ENCODE peak calls at places on chromosomes 7 and 10, in nine cellular contexts. X, M, T, E, L, O, K, J and P are unnamed samples.

GRCh38 chr10:102869290-102870198 is at the start of gene AS3MT:
- DNase-seq in K (no peak), J (no peak), X (peak), E (peak), O (no peak), L (peak), T (peak), M (peak), P (peak)

GRCh38 chr7:124783271-124783670 is 17.7 kb upstream of the GPR37 start:
- DNase-seq in E (no peak), M (no peak), O (no peak), T (no peak), K (no peak), L (no peak), J (no peak), X (no peak), P (no peak)

GRCh38 chr10:80122746-80123145 is 9.8 kb upstream of the PLAC9 start:
- DNase-seq in T (no peak), K (no peak), X (no peak), O (no peak), L (no peak), J (no peak), E (no peak), M (no peak), P (no peak)

GRCh38 chr7:121076350-121077164 is 88.0 kb downstream of the CPED1 start:
- DNase-seq in K (no peak), L (no peak), E (no peak), T (no peak), J (peak), X (no peak), M (no peak), O (no peak), P (no peak)

GRCh38 chr7:155660059-155660757 is 15.7 kb downstream of the RBM33 start:
- DNase-seq in T (no peak), X (no peak), E (no peak), M (peak), O (no peak), K (no peak), L (no peak), J (peak), P (no peak)

GRCh38 chr10:79182763-79183467 is 114.1 kb downstream of the ZMIZ1 start:
- DNase-seq in J (no peak), K (no peak), T (peak), M (no peak), E (no peak), X (no peak), O (no peak), L (no peak), P (no peak)

GRCh38 chr10:80537086-80537704 is 507 bp upstream of the SH2D4B start:
- DNase-seq in T (no peak), X (no peak), K (no peak), J (no peak), L (no peak), M (no peak), E (peak), O (no peak), P (no peak)

GRCh38 chr10:3807928-3808496 is 23.0 kb upstream of the KLF6 start:
- DNase-seq in O (no peak), M (no peak), K (no peak), L (no peak), J (no peak), T (no peak), X (no peak), E (no peak), P (peak)

GRCh38 chr10:132482090-132482489 is 55.5 kb upstream of the INPP5A start:
- DNase-seq in K (peak), L (peak), X (peak), J (peak), E (peak), O (peak), T (no peak), M (no peak), P (no peak)

GRCh38 chr10:132156382-132156781 is 30.4 kb upstream of the DPYSL4 start:
- DNase-seq in O (no peak), J (no peak), L (no peak), X (no peak), K (no peak), E (peak), T (no peak), M (no peak), P (no peak)

GRCh38 chr7:49396194-49396593 is 377.2 kb upstream of the VWC2 start:
- DNase-seq in K (no peak), J (no peak), E (no peak), T (no peak), L (no peak), M (no peak), X (no peak), O (no peak), P (no peak)

GRCh38 chr7:17943006-17943405 is 2.7 kb upstream of the SNX13 start:
- DNase-seq in J (no peak), L (no peak), K (no peak), O (no peak), E (no peak), T (no peak), M (no peak), X (no peak), P (no peak)
- H3K4me3 ChIP-seq in J (no peak), L (no peak), K (no peak), O (no peak), E (no peak), T (no peak), M (no peak), X (no peak), P (no peak)

DNA sequence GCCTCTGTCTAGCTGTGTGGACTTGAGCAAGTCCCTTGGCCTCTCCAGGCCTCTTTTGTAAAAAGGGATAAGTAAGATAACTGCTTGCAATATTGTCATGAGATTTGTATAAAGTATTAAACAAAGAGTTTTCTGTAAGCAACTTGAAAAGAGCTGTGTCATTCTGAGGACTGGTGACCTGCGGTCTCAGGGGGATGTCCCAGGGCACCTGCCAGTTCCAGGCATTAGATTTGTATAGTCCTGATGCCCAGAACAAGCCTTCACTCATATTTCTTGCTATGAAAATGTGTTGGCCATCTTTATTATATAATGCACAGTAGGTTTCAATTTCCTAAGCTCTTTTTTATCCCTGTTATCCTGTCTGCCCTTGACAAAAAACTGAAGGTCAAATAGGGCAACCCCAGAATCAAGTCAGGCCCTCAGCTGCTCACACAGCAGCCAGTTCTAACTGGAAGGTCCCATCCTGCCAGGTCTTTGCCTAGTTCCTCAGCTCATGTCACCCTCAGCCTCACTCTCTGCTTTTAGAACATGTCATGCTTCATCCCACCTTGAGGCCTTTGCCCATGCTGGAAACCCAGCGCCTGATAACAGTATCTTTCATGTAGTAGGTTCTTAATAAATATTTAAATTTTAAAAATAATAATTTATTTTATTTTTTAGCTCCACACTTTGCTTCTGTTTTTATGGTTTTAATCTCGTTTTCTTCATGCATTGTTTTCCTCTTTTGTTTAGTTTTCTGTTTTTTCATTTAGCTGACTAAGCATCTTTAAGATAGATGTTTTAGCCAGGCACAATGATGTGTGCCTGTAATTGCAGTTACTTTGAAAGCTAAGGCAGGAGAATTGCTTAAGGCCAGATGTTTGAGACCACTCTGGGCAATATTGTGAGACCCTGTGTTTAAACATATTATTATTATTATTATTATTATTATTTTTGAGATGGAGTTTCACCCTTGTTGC is 87.5 kb upstream of the ZNF92 start:
- DNase-seq in M (no peak), K (no peak), X (no peak), E (no peak), T (no peak), J (no peak), O (no peak), L (no peak), P (no peak)
- TF ChIP-seq POLR2A in M (no peak), K (no peak), X (no peak), E (no peak), T (no peak), J (no peak), O (no peak), L (no peak), P (no peak)

DNA sequence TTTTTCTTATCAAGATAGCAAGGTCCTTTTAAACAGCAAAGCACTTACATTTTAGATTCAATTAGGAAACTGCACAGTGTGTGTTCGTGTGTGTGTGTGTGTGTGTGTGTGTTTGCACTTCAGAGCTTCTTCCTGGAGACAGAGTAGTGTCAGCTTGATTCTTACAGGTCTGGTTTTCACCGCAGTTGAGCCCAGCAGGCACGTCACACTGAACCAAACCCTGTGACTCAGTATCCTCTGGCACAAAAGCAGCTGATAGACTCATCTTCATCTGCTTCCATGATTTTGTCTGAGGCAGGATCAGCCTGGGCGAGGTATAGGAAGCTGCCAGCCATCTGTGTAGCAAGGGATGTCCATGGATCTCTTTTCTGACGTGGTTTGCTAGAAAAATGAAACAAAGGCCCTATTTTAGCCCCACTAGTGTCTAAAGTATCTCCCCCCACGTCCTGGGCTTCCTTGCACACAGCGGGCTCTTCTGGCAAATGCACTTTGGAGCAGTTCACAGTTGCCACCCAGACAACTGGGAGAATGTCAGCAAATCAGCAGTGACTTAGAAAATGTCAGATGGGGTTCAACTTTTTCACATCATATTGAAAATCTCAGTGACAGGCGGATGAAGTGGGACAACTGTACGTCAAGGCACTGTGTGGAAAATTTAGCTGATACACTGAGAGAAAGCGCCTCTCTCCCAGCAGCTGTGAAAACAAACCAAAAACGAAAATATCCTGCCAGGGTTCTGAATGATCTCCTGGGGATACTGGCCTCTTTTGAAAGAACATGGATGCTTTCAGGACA is 373.2 kb upstream of the CELF2 start:
- DNase-seq in M (no peak), X (no peak), O (peak), T (no peak), J (peak), L (no peak), K (no peak), E (no peak), P (no peak)
- H3K4me3 ChIP-seq in M (no peak), X (no peak), O (no peak), T (no peak), J (no peak), L (no peak), K (no peak), E (no peak), P (no peak)

GRCh38 chr10:88954458-88955083 is 2.0 kb upstream of the ACTA2 start:
- DNase-seq in X (no peak), K (no peak), L (no peak), T (no peak), M (no peak), E (no peak), O (no peak), J (no peak), P (no peak)

GRCh38 chr10:88949912-88950664 is 2.5 kb downstream of the ACTA2 start:
- DNase-seq in X (no peak), M (no peak), T (no peak), K (no peak), L (no peak), O (no peak), E (no peak), J (no peak), P (no peak)

GRCh38 chr10:88953662-88954061 is 1.1 kb upstream of the ACTA2 start:
- DNase-seq in O (no peak), T (no peak), L (no peak), M (no peak), X (no peak), J (no peak), K (no peak), E (no peak), P (no peak)

GRCh38 chr10:88949051-88949450 is 3.5 kb downstream of the ACTA2 start:
- DNase-seq in M (no peak), T (no peak), X (no peak), K (no peak), J (peak), L (no peak), E (no peak), O (no peak), P (no peak)

DNA sequence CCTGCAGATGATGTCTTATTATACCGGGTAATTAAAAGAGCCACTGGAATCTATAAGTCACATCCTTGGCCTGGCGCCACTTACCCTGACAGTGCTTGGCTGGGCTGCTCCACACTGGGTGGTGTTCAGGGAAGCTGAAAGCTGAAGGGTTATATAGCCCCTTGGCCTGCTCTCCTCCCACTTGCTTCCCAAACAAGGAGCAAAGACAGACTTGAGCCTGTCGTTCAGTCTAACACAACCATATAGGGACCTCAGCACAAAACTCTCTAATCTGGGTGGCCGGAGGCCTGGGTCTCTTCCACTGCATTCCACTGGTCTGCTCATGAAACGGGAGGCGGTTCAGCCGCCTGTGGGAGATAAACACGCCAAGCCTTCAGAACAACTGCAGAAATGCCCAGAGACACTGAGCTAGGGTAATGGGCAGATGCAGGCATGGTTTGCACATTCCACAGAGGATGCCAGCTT is at the start of gene ACTA2:
- DNase-seq in M (no peak), X (no peak), L (peak), O (peak), J (peak), K (no peak), E (no peak), T (no peak), P (no peak)
- TF ChIP-seq POLR2A in M (no peak), X (no peak), L (no peak), O (peak), J (peak), K (no peak), E (no peak), T (no peak), P (peak)

GRCh38 chr7:27148776-27149641 is 1.4 kb upstream of the HOXA6 start:
- DNase-seq in L (peak), E (peak), O (no peak), X (no peak), J (no peak), M (no peak), K (no peak), T (no peak), P (no peak)

GRCh38 chr7:27151341-27151944 is 940 bp downstream of the HOXA3 start:
- DNase-seq in J (no peak), O (no peak), L (peak), E (peak), X (no peak), K (peak), T (no peak), M (no peak), P (no peak)

GRCh38 chr7:27150568-27151340 is 1.6 kb downstream of the HOXA3 start:
- DNase-seq in E (peak), J (peak), X (peak), T (peak), K (peak), L (peak), M (peak), O (no peak), P (peak)

GRCh38 chr7:27148031-27148775 is 629 bp upstream of the HOXA6 start:
- DNase-seq in J (no peak), K (peak), O (no peak), X (no peak), L (peak), E (peak), T (no peak), M (no peak), P (no peak)

GRCh38 chr7:27149817-27150567 is 2.4 kb downstream of the HOXA3 start:
- DNase-seq in K (peak), L (peak), M (no peak), J (no peak), O (no peak), E (peak), T (no peak), X (no peak), P (no peak)
- H3K4me3 ChIP-seq in K (peak), L (peak), M (peak), J (peak), O (peak), E (peak), T (no peak), X (peak), P (peak)

DNA sequence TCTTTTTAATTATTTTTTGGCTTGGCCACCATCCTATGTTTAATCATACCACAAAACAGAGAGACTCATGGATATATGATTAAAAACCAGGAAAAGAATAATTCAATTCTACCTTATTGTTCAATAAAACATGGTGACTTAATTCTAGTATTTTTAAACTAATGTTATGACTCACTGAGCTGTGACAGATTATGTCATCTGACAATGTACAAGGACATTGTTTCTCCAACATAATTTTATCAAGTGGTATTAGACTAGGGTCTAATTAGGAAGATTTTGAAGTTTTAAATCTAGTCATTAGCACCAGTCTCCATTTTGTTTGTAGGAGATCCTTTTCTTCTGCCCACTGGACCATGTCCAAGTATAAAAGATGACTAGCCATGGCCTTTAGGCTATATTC is 199.3 kb upstream of the MDFIC start:
- DNase-seq in E (no peak), M (no peak), O (no peak), K (no peak), T (no peak), J (no peak), L (no peak), X (no peak), P (no peak)
- TF ChIP-seq POLR2A in E (no peak), M (no peak), O (no peak), K (no peak), T (no peak), J (no peak), L (no peak), X (no peak), P (no peak)